ENCODE peak calls at places on chromosomes 7 and 10, in nine cellular contexts. Y, X, Q, B, R, O, T, P and E are unnamed samples.

GRCh38 chr10:72587568-72587967 is 38.3 kb downstream of the MICU1 start:
- DNase-seq in Y (no peak), X (no peak), Q (no peak), B (no peak), R (no peak), O (no peak), T (no peak), P (no peak), E (no peak)

GRCh38 chr10:88019753-88020152 is 156.3 kb downstream of the PTEN start:
- DNase-seq in Y (no peak), X (no peak), Q (no peak), B (no peak), R (no peak), O (no peak), T (no peak), P (no peak), E (no peak)

GRCh38 chr10:58268946-58269831 is at the start of gene CISD1:
- DNase-seq in Y (peak), X (peak), Q (peak), B (peak), R (peak), O (peak), T (peak), P (peak), E (peak)

GRCh38 chr7:142000244-142000643 is 4.6 kb downstream of the MGAM start:
- DNase-seq in Y (no peak), X (no peak), Q (no peak), B (no peak), R (no peak), O (no peak), T (no peak), P (no peak), E (no peak)

GRCh38 chr10:13587367-13587766 is 602 bp downstream of the PRPF18 start:
- DNase-seq in Y (no peak), X (no peak), Q (no peak), B (no peak), R (no peak), O (no peak), T (no peak), P (no peak), E (no peak)

GRCh38 chr7:28533731-28534531 is 121.6 kb downstream of the CREB5 start:
- DNase-seq in Y (peak), X (no peak), Q (no peak), B (no peak), R (peak), O (peak), T (peak), P (no peak), E (no peak)

GRCh38 chr10:113524120-113524519 is 28.7 kb upstream of the HABP2 start:
- DNase-seq in Y (no peak), X (no peak), Q (no peak), B (no peak), R (no peak), O (no peak), T (no peak), P (no peak), E (no peak)

GRCh38 chr10:99917963-99918825 is 91.6 kb downstream of the DNMBP start:
- DNase-seq in Y (peak), X (no peak), Q (no peak), B (no peak), R (peak), O (no peak), T (peak), P (no peak), E (no peak)

GRCh38 chr10:96387151-96387550 is 28.3 kb upstream of the OPALIN start:
- DNase-seq in Y (no peak), X (no peak), Q (no peak), B (no peak), R (no peak), O (no peak), T (no peak), P (no peak), E (no peak)

GRCh38 chr7:103432713-103433112 is 13.3 kb downstream of the SLC26A5 start:
- DNase-seq in Y (no peak), X (no peak), Q (no peak), B (no peak), R (peak), O (no peak), T (no peak), P (no peak), E (no peak)

GRCh38 chr7:23931633-23932032 is 221.6 kb downstream of the STK31 start:
- DNase-seq in Y (no peak), X (no peak), Q (no peak), B (no peak), R (no peak), O (no peak), T (no peak), P (no peak), E (no peak)

GRCh38 chr7:105270117-105270516 is 118.6 kb downstream of the SRPK2 start:
- DNase-seq in Y (no peak), X (no peak), Q (no peak), B (no peak), R (no peak), O (no peak), T (no peak), P (no peak), E (no peak)

GRCh38 chr7:137992042-137992737 is 9.7 kb downstream of the CREB3L2 start:
- DNase-seq in Y (peak), X (no peak), Q (no peak), B (no peak), R (no peak), O (no peak), T (no peak), P (no peak), E (no peak)

GRCh38 chr10:36351159-36351558 is 709.1 kb upstream of the FZD8 start:
- DNase-seq in Y (no peak), X (no peak), Q (no peak), B (no peak), R (no peak), O (no peak), T (peak), P (no peak), E (no peak)

GRCh38 chr10:60203993-60204618 is 185.6 kb downstream of the ANK3 start:
- DNase-seq in Y (peak), X (peak), Q (no peak), B (no peak), R (peak), O (no peak), T (no peak), P (no peak), E (no peak)

GRCh38 chr10:123380491-123381085 is 226.4 kb downstream of the BUB3 start:
- DNase-seq in Y (no peak), X (no peak), Q (no peak), B (no peak), R (peak), O (no peak), T (no peak), P (no peak), E (no peak)

GRCh38 chr10:99859585-99859984 is 77.1 kb downstream of the ABCC2 start:
- DNase-seq in Y (no peak), X (no peak), Q (no peak), B (no peak), R (no peak), O (no peak), T (no peak), P (no peak), E (no peak)

GRCh38 chr10:3516191-3516590 is 268.8 kb downstream of the KLF6 start:
- DNase-seq in Y (no peak), X (no peak), Q (no peak), B (no peak), R (no peak), O (no peak), T (no peak), P (no peak), E (no peak)

GRCh38 chr10:77919713-77920108 is 6.8 kb downstream of the DLG5 start:
- DNase-seq in Y (peak), X (peak), Q (no peak), B (no peak), R (no peak), O (no peak), T (no peak), P (no peak), E (no peak)

GRCh38 chr10:72310636-72311035 is 36.9 kb downstream of the DDIT4 start:
- DNase-seq in Y (no peak), X (no peak), Q (no peak), B (no peak), R (no peak), O (no peak), T (peak), P (no peak), E (no peak)

GRCh38 chr10:110708776-110709443 is 64.8 kb downstream of the RBM20 start:
- DNase-seq in Y (no peak), X (no peak), Q (no peak), B (no peak), R (no peak), O (no peak), T (peak), P (no peak), E (no peak)

GRCh38 chr10:22690614-22691431 is 23.6 kb downstream of the PIP4K2A start:
- DNase-seq in Y (no peak), X (no peak), Q (no peak), B (no peak), R (no peak), O (no peak), T (no peak), P (no peak), E (no peak)

GRCh38 chr10:86288695-86289576 is 77.7 kb downstream of the GRID1 start:
- DNase-seq in Y (no peak), X (no peak), Q (no peak), B (peak), R (no peak), O (peak), T (no peak), P (no peak), E (peak)

GRCh38 chr10:28668363-28669226 is 8.7 kb upstream of the BAMBI start:
- DNase-seq in Y (no peak), X (peak), Q (no peak), B (peak), R (no peak), O (no peak), T (peak), P (no peak), E (no peak)

GRCh38 chr7:93150200-93150835 is 2.1 kb upstream of the SAMD9L start:
- DNase-seq in Y (peak), X (peak), Q (no peak), B (no peak), R (peak), O (no peak), T (no peak), P (no peak), E (no peak)

GRCh38 chr7:11153694-11154093 is 180.0 kb downstream of the PHF14 start:
- DNase-seq in Y (no peak), X (no peak), Q (no peak), B (no peak), R (no peak), O (no peak), T (no peak), P (no peak), E (no peak)

GRCh38 chr7:114711244-114711643 is 210.7 kb upstream of the MDFIC start:
- DNase-seq in Y (peak), X (no peak), Q (no peak), B (no peak), R (no peak), O (no peak), T (no peak), P (no peak), E (no peak)

GRCh38 chr7:39271386-39271785 is 293.7 kb downstream of the POU6F2 start:
- DNase-seq in Y (peak), X (no peak), Q (no peak), B (no peak), R (peak), O (no peak), T (peak), P (peak), E (no peak)

GRCh38 chr7:140669352-140669751 is 3.4 kb upstream of the ADCK2 start:
- DNase-seq in Y (no peak), X (no peak), Q (no peak), B (no peak), R (no peak), O (no peak), T (no peak), P (no peak), E (no peak)